ENCODE peak calls at places on chromosomes 1 and 21, in four cellular contexts. I is K562, M is HepG2, P is GM12878. E is an unnamed sample.

GRCh38 chr1:16145988-16146887 is 9.6 kb downstream of the EPHA2 start:
- DNase-seq in I (peak; percentile 98), M (peak; percentile 90), P (no peak), E (peak; percentile 91)

GRCh38 chr1:41353744-41354143 is 7.5 kb upstream of the FOXO6 start:
- DNase-seq in I (no peak), M (no peak), P (peak; percentile 59), E (no peak)

GRCh38 chr1:15352122-15352957 is 57.3 kb upstream of the EFHD2 start:
- DNase-seq in I (peak; percentile 56), M (peak; percentile 80), P (no peak), E (no peak)

GRCh38 chr1:9308236-9308635 is 15.5 kb downstream of the SPSB1 start:
- DNase-seq in I (no peak), M (no peak), P (no peak), E (no peak)

GRCh38 chr1:117657031-117657430 is 51.2 kb downstream of the TENT5C start:
- DNase-seq in I (no peak), M (peak; percentile 12), P (no peak), E (no peak)

GRCh38 chr1:66705100-66705499 is 47.2 kb upstream of the DYNLT5 start:
- DNase-seq in I (no peak), M (peak; percentile 39), P (no peak), E (no peak)

GRCh38 chr21:44734026-44734745 is 22.8 kb upstream of the TSPEAR start:
- DNase-seq in I (no peak), M (no peak), P (no peak), E (no peak)

GRCh38 chr1:22362626-22363402 is 88.8 kb upstream of the ZBTB40 start:
- DNase-seq in I (peak; percentile 80), M (no peak), P (no peak), E (no peak)

GRCh38 chr1:36160949-36161485 is 5.1 kb downstream of the MAP7D1 start:
- DNase-seq in I (peak; percentile 72), M (no peak), P (no peak), E (peak; percentile 82)

GRCh38 chr1:902023-902422 is 21.7 kb upstream of the SAMD11 start:
- DNase-seq in I (no peak), M (no peak), P (no peak), E (no peak)

GRCh38 chr1:12124693-12125421 is 41.9 kb upstream of the TNFRSF1B start:
- DNase-seq in I (peak; percentile 63), M (peak; percentile 46), P (no peak), E (peak; percentile 41)

GRCh38 chr1:228802386-228803221 is 67.3 kb downstream of the RHOU start:
- DNase-seq in I (no peak), M (no peak), P (no peak), E (peak; percentile 14)

GRCh38 chr21:33231526-33231925 is 1.8 kb downstream of the IFNAR2 start:
- DNase-seq in I (no peak), M (no peak), P (no peak), E (no peak)

GRCh38 chr1:110421159-110421777 is 13.8 kb upstream of the LAMTOR5 start:
- DNase-seq in I (no peak), M (no peak), P (no peak), E (no peak)

GRCh38 chr1:101238041-101238515 is 1.3 kb downstream of the S1PR1 start:
- DNase-seq in I (no peak), M (no peak), P (no peak), E (no peak)

GRCh38 chr1:32200226-32201010 is at the start of gene CCDC28B:
- DNase-seq in I (peak; percentile 82), M (no peak), P (peak; percentile 34), E (no peak)

GRCh38 chr21:42593007-42593814 is 60.2 kb upstream of the PDE9A start:
- DNase-seq in I (peak; percentile 94), M (peak; percentile 48), P (no peak), E (peak; percentile 34)

GRCh38 chr1:15071936-15072335 is 81.6 kb upstream of the TMEM51 start:
- DNase-seq in I (no peak), M (no peak), P (no peak), E (no peak)

GRCh38 chr21:44377201-44377921 is 23.9 kb downstream of the TRPM2 start:
- DNase-seq in I (no peak), M (no peak), P (no peak), E (no peak)

GRCh38 chr1:40143891-40144575 is 17.2 kb upstream of the RLF start:
- DNase-seq in I (peak; percentile 71), M (peak; percentile 64), P (peak; percentile 39), E (peak; percentile 43)

GRCh38 chr1:82564338-82564737 is 763.6 kb downstream of the ADGRL2 start:
- DNase-seq in I (no peak), M (no peak), P (no peak), E (no peak)

GRCh38 chr1:59290173-59290954 is 6.5 kb upstream of the FGGY start:
- DNase-seq in I (peak; percentile 47), M (peak; percentile 56), P (no peak), E (peak; percentile 33)

GRCh38 chr1:9129391-9130041 is 614 bp upstream of the GPR157 start:
- DNase-seq in I (peak; percentile 94), M (peak; percentile 78), P (peak; percentile 65), E (peak; percentile 98)

GRCh38 chr1:43947890-43948437 is 1.2 kb downstream of the IPO13 start:
- DNase-seq in I (peak; percentile 38), M (peak; percentile 71), P (no peak), E (no peak)

GRCh38 chr1:180343931-180344406 is 113.9 kb downstream of the LHX4 start:
- DNase-seq in I (no peak), M (no peak), P (peak; percentile 30), E (no peak)

GRCh38 chr1:235657269-235657668 is 7.7 kb upstream of the GNG4 start:
- DNase-seq in I (no peak), M (peak; percentile 30), P (no peak), E (no peak)

GRCh38 chr21:41208946-41209345 is 41.0 kb downstream of the BACE2 start:
- DNase-seq in I (no peak), M (no peak), P (no peak), E (no peak)

GRCh38 chr21:35697321-35697808 is 363.0 kb downstream of the SETD4 start:
- DNase-seq in I (no peak), M (no peak), P (no peak), E (no peak)

GRCh38 chr1:39922139-39922757 is 20.5 kb upstream of the MYCL start:
- DNase-seq in I (no peak), M (no peak), P (no peak), E (peak; percentile 59)

GRCh38 chr1:114558548-114558947 is 22.9 kb downstream of the BCAS2 start:
- DNase-seq in I (peak; percentile 52), M (peak; percentile 18), P (no peak), E (no peak)

GRCh38 chr1:233111731-233112130 is 161.3 kb downstream of the NTPCR start:
- DNase-seq in I (no peak), M (no peak), P (no peak), E (no peak)

GRCh38 chr1:208825305-208825704 is 581.1 kb upstream of the PLXNA2 start:
- DNase-seq in I (no peak), M (no peak), P (no peak), E (no peak)

GRCh38 chr1:208835082-208835467 is 590.9 kb upstream of the PLXNA2 start:
- DNase-seq in I (no peak), M (no peak), P (no peak), E (no peak)

GRCh38 chr1:208834346-208835081 is 590.3 kb upstream of the PLXNA2 start:
- DNase-seq in I (no peak), M (no peak), P (no peak), E (no peak)

DNA sequence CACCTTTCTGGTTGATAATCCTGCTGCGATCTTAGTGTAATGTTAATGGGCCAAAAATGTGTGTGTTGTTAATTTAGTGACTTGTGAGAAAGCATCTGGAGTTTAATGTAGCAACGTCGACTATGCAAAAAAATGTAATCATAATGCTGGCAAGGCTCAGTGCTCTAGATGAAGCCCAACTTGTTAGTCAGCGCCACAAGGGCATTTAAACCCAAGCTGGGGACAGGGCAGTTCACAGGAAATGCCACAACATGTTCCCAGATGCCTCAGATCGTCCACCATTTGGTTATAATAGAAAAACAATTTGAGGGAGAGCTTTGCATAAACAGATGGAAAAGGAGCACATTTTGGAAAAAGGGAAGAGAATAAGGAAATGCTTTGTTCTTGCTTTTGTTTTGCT is 585.4 kb upstream of the PLXNA2 start:
- DNase-seq in I (no peak), M (no peak), P (no peak), E (no peak)
- TF ChIP-seq HDAC6 in I (no peak), M (no peak), P (no peak), E (no peak)

GRCh38 chr1:2047749-2048729 is 2.2 kb upstream of the PRKCZ start:
- DNase-seq in I (no peak), M (no peak), P (no peak), E (no peak)

GRCh38 chr1:2046953-2047748 is 3.1 kb upstream of the PRKCZ start:
- DNase-seq in I (no peak), M (peak; percentile 70), P (no peak), E (no peak)

GRCh38 chr1:2044510-2045319 is 5.5 kb upstream of the PRKCZ start:
- DNase-seq in I (peak; percentile 87), M (peak; percentile 33), P (no peak), E (no peak)

GRCh38 chr1:2045468-2046224 is 4.6 kb upstream of the PRKCZ start:
- DNase-seq in I (no peak), M (no peak), P (no peak), E (no peak)

DNA sequence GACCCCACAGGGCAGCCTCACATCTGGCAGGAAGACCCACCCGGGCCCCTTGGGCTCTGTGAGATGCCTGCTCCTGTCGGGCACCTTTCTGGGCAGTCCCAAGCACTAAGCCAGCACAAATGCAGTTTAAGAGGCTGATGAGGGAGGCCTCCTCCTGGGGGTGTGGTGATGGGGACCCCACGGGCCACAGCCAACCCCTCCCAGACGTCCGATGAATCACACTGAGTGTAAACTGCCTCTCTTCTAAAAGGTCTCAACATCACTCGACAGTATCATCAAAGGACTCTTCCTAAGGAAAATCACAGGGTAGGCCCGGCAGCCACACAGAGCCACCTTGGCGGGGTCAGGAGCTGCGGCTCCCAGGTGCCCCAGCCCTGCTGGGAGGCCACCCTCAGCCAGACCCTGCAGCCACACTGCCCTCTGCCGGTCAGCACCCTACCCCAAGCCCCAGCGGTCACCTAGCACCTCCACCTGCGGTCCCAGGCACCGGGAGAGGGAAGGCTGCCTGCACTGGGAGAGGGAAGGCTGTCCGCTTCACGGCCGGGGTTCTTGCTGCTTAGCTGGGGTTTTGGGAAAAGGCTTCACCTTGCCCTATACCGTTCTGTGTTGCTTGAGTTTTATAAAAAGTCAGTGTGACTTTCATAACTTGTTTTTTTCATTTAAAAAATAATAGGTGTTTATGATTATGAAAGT is 3.8 kb upstream of the PRKCZ start:
- DNase-seq in I (peak; percentile 88), M (peak; percentile 72), P (no peak), E (peak; percentile 64)
- TF ChIP-seq CREB1 in I (no peak), M (no peak), P (no peak), E (no peak)

GRCh38 chr1:107252271-107252670 is 111.4 kb downstream of the NTNG1 start:
- DNase-seq in I (no peak), M (no peak), P (no peak), E (no peak)
- H3K4me1 ChIP-seq in I (no peaks in the 10 kb centered on the region), M (no peaks in the 10 kb centered on the region), P (no peaks in the 10 kb centered on the region), E (peaks cover 14% of the 10 kb centered on the region)

GRCh38 chr1:236779312-236779711 is 15.8 kb upstream of the MTR start:
- DNase-seq in I (no peak), M (no peak), P (no peak), E (no peak)

GRCh38 chr1:236773919-236774318 is 21.2 kb upstream of the MTR start:
- DNase-seq in I (no peak), M (no peak), P (no peak), E (no peak)

DNA sequence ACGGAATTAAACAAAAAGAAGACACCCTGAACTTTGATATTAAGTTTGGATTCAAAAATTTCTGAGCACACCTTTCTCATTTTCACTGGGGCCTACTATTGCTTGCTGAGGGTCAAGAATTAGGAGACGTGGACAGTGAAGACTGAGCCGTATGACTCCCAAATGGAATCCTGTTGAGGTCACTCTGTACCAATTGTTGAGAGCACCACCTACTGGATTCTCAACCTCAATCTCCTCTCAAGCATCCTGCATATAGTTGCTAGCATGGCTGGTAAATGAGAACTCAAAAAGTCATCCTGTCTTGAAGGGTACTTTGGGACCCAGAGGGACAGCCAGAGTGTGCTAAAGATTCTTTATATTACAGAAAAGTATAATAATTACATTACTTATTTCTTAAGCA is 20.2 kb upstream of the MTR start:
- DNase-seq in I (peak; percentile 33), M (peak; percentile 24), P (no peak), E (no peak)
- TF ChIP-seq HDAC6 in I (no peak), M (no peak), P (no peak), E (no peak)